ENCODE peak calls at places on chromosomes 1 and 21, in eight cellular contexts. P is upper lobe of right lung, A is HepG2, B is tibial artery, E is lung, M is endodermal cell, T is psoas muscle, K is brain microvascular endothelial cell. Y is an unnamed sample. For H3K36me3, the result is how much of the 10 kb centered on the place peaks cover.

GRCh38 chr1:168341576-168341975 is 60.9 kb downstream of the TBX19 start:
- DNase-seq in T (no peak), E (no peak), B (no peak), P (no peak), M (no peak), A (no peak), K (no peak), Y (peak)

GRCh38 chr1:231690072-231690471 is 63.5 kb downstream of the DISC1 start:
- DNase-seq in E (no peak), K (no peak), B (no peak), P (no peak), A (peak), T (no peak), M (no peak), Y (no peak)

GRCh38 chr1:160322831-160323230 is 20.2 kb downstream of the COPA start:
- DNase-seq in P (no peak), B (no peak), K (no peak), M (no peak), A (no peak), E (no peak), T (no peak), Y (no peak)

GRCh38 chr1:164895026-164895907 is 336.3 kb downstream of the PBX1 start:
- DNase-seq in P (no peak), B (no peak), E (no peak), M (no peak), A (no peak), K (no peak), T (no peak), Y (no peak)

GRCh38 chr1:214404154-214404553 is 123.2 kb downstream of the SMYD2 start:
- DNase-seq in B (no peak), E (no peak), P (no peak), K (no peak), T (no peak), A (no peak), M (no peak), Y (peak)

GRCh38 chr1:31797216-31797615 is 18.6 kb downstream of the SPOCD1 start:
- DNase-seq in E (no peak), T (no peak), P (no peak), B (peak), A (no peak), M (no peak), K (no peak), Y (peak)

GRCh38 chr1:222641269-222641948 is 23.5 kb downstream of the MIA3 start:
- DNase-seq in K (no peak), P (no peak), M (no peak), A (no peak), E (no peak), B (no peak), T (no peak), Y (no peak)

GRCh38 chr1:51442616-51443015 is 76.5 kb downstream of the EPS15 start:
- DNase-seq in T (no peak), E (no peak), A (no peak), K (no peak), P (no peak), M (no peak), B (no peak), Y (no peak)

GRCh38 chr1:91830242-91831131 is 55.5 kb downstream of the TGFBR3 start:
- DNase-seq in T (peak), E (peak), P (peak), M (no peak), A (peak), B (peak), K (peak), Y (peak)

GRCh38 chr1:236417325-236417724 is 23.2 kb downstream of the EDARADD start:
- DNase-seq in T (no peak), A (no peak), E (no peak), B (no peak), P (no peak), M (peak), K (no peak), Y (no peak)

GRCh38 chr1:174262747-174263241 is 103.5 kb downstream of the RABGAP1L start:
- DNase-seq in M (peak), A (peak), E (no peak), P (no peak), K (peak), T (no peak), B (no peak), Y (no peak)

GRCh38 chr1:43861337-43861736 is 72.3 kb upstream of the ARTN start:
- DNase-seq in T (no peak), M (no peak), P (no peak), E (no peak), K (no peak), B (no peak), A (no peak), Y (no peak)

GRCh38 chr1:31335007-31335406 is 37.9 kb downstream of the FABP3 start:
- DNase-seq in B (no peak), A (peak), T (no peak), K (peak), M (peak), E (no peak), P (no peak), Y (peak)

GRCh38 chr21:46124926-46125845 is 27.3 kb downstream of the COL6A2 start:
- DNase-seq in M (peak), E (no peak), K (no peak), B (peak), A (no peak), P (peak), T (peak), Y (peak)

GRCh38 chr1:1989102-1989542 is 14.5 kb downstream of the CFAP74 start:
- DNase-seq in B (no peak), K (peak), M (peak), T (peak), A (no peak), P (no peak), E (no peak), Y (peak)

GRCh38 chr1:84946631-84947030 is 50.3 kb downstream of the MCOLN2 start:
- DNase-seq in B (no peak), P (no peak), A (no peak), M (no peak), K (no peak), E (no peak), T (no peak), Y (no peak)

GRCh38 chr1:29962356-29962755 is 726.0 kb downstream of the PTPRU start:
- DNase-seq in E (no peak), A (no peak), P (no peak), B (peak), M (peak), K (no peak), T (no peak), Y (no peak)

GRCh38 chr1:181087400-181087901 is 1.0 kb upstream of the IER5 start:
- DNase-seq in K (no peak), B (no peak), E (no peak), P (no peak), M (no peak), A (no peak), T (no peak), Y (no peak)

GRCh38 chr21:46168659-46169386 is 13.4 kb upstream of the FTCD start:
- DNase-seq in E (no peak), P (no peak), A (no peak), B (no peak), T (no peak), K (no peak), M (no peak), Y (peak)

GRCh38 chr21:46028547-46029200 is 47.1 kb downstream of the COL6A1 start:
- DNase-seq in M (no peak), K (no peak), B (no peak), P (no peak), T (peak), A (no peak), E (no peak), Y (peak)

GRCh38 chr1:32892368-32893197 is 6.3 kb downstream of the HPCA start:
- DNase-seq in P (peak), K (no peak), E (no peak), M (peak), A (no peak), B (peak), T (no peak), Y (peak)

GRCh38 chr1:164692420-164692819 is 133.4 kb downstream of the PBX1 start:
- DNase-seq in E (no peak), A (no peak), T (no peak), P (no peak), B (no peak), M (no peak), K (no peak), Y (no peak)

GRCh38 chr21:44259082-44259705 is 2.5 kb downstream of the DNMT3L start:
- DNase-seq in P (no peak), K (no peak), B (no peak), M (peak), E (no peak), A (no peak), T (no peak), Y (peak)

GRCh38 chr1:94122201-94122970 is 1.4 kb upstream of the ABCA4 start:
- DNase-seq in B (no peak), E (no peak), M (peak), P (no peak), K (peak), A (no peak), T (no peak), Y (peak)

GRCh38 chr21:18666725-18667124 is 263.1 kb upstream of the TMPRSS15 start:
- DNase-seq in P (no peak), A (no peak), E (no peak), K (no peak), T (no peak), B (no peak), M (no peak), Y (no peak)

GRCh38 chr1:216750031-216750627 is 26.9 kb upstream of the ESRRG start:
- DNase-seq in E (no peak), T (no peak), P (no peak), B (no peak), A (peak), M (peak), K (peak), Y (no peak)

GRCh38 chr1:7470904-7471638 is 300.0 kb upstream of the VAMP3 start:
- DNase-seq in P (peak), T (peak), A (no peak), B (peak), K (peak), E (peak), M (no peak), Y (peak)

GRCh38 chr1:221887091-221887746 is 145.3 kb upstream of the DUSP10 start:
- DNase-seq in A (peak), M (peak), T (peak), P (peak), K (peak), B (peak), E (peak), Y (peak)

GRCh38 chr1:56453016-56453721 is 126.2 kb downstream of the PLPP3 start:
- DNase-seq in A (peak), P (peak), M (peak), T (no peak), K (no peak), E (no peak), B (no peak), Y (peak)

GRCh38 chr1:183515002-183515689 is 42.8 kb downstream of the SMG7 start:
- DNase-seq in P (no peak), A (no peak), M (no peak), T (no peak), B (no peak), K (peak), E (no peak), Y (peak)

GRCh38 chr1:16354619-16355018 is 2.3 kb upstream of the FBXO42 start:
- DNase-seq in A (no peak), P (peak), B (peak), T (no peak), M (no peak), E (no peak), K (no peak), Y (no peak)

GRCh38 chr1:16352842-16353535 is 709 bp upstream of the FBXO42 start:
- DNase-seq in T (no peak), B (peak), K (no peak), E (no peak), P (peak), A (no peak), M (no peak), Y (no peak)

GRCh38 chr1:16349847-16350406 is 2.4 kb downstream of the FBXO42 start:
- DNase-seq in T (no peak), E (no peak), P (no peak), K (no peak), M (no peak), B (no peak), A (no peak), Y (no peak)

GRCh38 chr1:16351449-16351993 is 759 bp downstream of the FBXO42 start:
- DNase-seq in T (no peak), M (no peak), P (no peak), B (peak), A (no peak), E (no peak), K (no peak), Y (peak)

GRCh38 chr1:16351994-16352841 is at the start of gene FBXO42:
- DNase-seq in M (peak), E (peak), P (peak), B (peak), T (peak), K (peak), A (peak), Y (peak)
- TF ChIP-seq CTCF in M (peak), E (peak), P (peak), B (peak), T (peak), K (peak), A (peak), Y (peak)

DNA sequence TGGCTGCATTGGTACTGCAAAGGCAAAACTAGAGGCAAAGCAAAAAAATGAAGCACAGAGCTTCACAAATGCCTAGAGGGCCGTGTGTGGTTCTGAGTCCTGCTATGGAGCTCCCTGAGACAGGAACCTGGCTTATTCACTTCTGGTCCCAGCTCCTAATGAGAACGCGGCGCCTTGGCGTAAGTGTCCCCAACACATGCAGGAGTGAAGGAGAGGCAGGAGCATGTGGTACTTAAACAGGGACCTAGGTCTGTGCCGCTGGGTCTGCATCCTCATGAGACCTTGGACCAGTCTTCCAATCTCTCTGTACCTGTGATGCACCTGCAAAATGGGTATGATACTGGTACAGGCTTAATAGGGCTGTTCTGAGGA is 14.4 kb upstream of the SLC2A7 start:
- DNase-seq in P (no peak), K (no peak), T (no peak), A (no peak), E (no peak), B (no peak), M (no peak), Y (peak)
- H3K36me3 ChIP-seq in P (under half), K (under half), T (under half), A (under half), E (under half), B (under half), M (under half), Y (under half)

DNA sequence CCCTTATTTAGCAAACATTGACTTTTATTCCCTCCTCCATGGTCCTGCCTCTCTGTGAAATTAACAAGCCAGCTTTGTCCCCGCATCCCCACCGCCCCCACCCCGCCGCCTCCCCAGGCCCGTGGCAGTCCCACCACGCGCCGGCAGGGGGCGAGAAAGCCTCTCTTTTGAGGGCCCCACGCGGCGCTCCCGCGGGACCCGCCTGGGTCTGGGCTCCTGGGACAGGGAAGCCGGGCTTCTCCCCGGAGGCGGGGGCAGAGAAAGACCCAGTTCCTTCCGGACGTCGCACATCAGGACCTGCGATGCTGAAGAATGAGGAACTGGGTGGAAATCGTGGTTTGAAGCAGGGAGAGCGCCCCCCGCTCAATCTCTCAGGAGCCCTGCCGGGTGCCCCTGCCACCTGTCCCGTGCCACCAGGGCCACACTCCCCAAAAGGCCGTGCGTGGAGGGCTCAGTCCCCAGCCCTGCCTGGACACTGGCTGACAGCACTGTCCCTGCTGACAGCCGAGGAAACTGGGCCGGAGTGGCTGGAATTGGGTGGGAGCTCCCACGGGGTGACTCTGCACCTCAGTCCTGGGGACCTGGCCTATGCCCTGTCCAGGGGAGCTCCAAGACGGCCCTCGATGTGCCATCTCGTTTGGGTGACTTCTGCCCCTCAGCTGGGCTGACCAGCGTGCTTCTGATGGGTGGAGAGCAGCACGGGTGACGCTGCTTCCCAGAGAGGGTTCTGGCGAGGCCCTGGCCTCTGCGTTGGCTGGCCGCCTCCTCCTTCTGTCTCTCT is 8.6 kb upstream of the ACTRT2 start:
- DNase-seq in A (peak), P (peak), E (peak), K (no peak), M (peak), T (peak), B (peak), Y (peak)
- TF ChIP-seq CTCF in A (peak), P (peak), E (peak), K (peak), M (peak), T (peak), B (peak), Y (peak)

DNA sequence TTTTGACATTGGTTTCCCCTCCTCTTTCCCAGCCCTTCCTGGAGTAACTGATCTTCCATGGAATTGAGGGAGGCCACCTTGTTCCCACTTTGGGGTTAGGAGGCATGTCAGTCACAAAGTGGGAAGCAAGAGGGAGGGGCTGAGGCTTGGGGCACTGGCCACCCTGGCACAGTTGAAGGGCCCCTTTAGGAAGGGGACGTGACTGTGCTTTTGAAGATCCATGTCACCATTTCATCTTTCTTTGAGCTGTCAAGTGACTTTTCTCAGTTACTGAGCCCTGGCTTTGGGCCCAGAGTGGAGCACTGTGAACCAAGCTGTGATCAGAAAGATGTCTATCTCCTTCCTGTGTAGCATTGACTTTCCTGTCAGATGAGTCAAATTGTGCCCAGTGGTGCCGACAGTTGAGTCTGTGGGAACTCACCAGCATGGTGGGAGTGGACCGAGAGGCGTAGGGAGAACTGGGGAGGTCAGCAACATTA is 38.5 kb upstream of the TDRD10 start:
- DNase-seq in M (no peak), P (no peak), A (no peak), K (peak), E (no peak), T (no peak), B (peak), Y (peak)
- H3K36me3 ChIP-seq in M (under half), P (under half), A (under half), K (under half), E (under half), T (half or more), B (under half), Y (under half)

DNA sequence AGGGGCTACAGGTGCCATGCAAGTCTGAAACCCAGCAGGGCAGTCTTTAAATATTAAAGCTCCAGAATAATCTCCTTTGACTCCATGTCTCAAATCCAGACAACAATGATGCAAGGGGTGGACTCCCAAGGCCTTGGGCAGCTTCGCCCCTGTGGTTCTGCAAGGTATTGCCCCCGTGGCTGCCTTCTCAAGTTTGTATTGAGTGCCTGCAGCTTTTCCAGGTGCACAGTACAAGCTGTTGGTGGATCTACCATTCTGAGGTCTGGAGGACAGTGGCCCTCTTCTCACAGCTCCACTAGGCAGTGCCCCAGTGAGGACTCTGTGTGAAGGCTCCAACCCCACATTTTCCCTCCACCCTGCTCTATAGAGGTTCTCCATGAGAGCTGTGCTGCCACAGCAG is 3.7 kb upstream of the MROH9 start:
- DNase-seq in P (no peak), B (no peak), K (no peak), E (no peak), T (no peak), A (no peak), M (no peak), Y (no peak)
- TF ChIP-seq CTCF in P (no peak), B (no peak), K (peak), E (no peak), T (no peak), A (no peak), M (peak), Y (no peak)

DNA sequence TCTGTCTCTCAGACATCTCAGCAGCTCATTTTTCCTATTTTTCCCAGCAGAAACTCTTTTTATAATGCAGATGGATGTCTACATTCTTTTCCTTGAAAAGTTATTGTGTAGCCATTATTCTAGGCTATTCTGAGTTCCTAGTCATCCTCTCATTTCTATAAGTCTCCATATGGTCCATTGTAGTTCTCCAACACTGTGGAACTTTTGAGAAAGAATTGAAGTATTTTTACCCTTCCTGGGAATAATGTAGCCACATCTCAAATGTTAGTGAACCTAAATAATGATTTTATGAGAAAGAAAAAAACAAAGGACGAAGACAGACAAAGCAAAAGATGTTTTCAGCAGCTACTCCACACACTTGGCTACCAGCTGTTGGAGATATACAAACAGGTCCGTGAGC is 26.4 kb upstream of the GPR25 start:
- DNase-seq in E (no peak), M (no peak), A (no peak), B (no peak), T (no peak), K (no peak), P (no peak), Y (no peak)
- H3K36me3 ChIP-seq in E (under half), M (half or more), A (under half), B (under half), T (half or more), K (under half), P (half or more), Y (half or more)

GRCh38 chr1:234721476-234722266 is 111.7 kb upstream of the IRF2BP2 start:
- DNase-seq in E (peak), M (no peak), T (no peak), A (peak), K (peak), B (peak), P (no peak), Y (no peak)

GRCh38 chr1:234724517-234725176 is 114.7 kb upstream of the IRF2BP2 start:
- DNase-seq in P (peak), K (no peak), M (peak), E (peak), B (peak), T (peak), A (no peak), Y (peak)

GRCh38 chr1:234722267-234722704 is 112.3 kb upstream of the IRF2BP2 start:
- DNase-seq in B (peak), E (no peak), A (no peak), P (no peak), M (no peak), T (no peak), K (no peak), Y (no peak)

GRCh38 chr1:234720709-234721436 is 110.9 kb upstream of the IRF2BP2 start:
- DNase-seq in M (no peak), P (no peak), B (no peak), T (no peak), A (no peak), K (no peak), E (no peak), Y (no peak)

GRCh38 chr1:234722904-234723588 is 113.1 kb upstream of the IRF2BP2 start:
- DNase-seq in M (peak), K (peak), T (peak), A (peak), P (peak), E (peak), B (peak), Y (peak)
- TF ChIP-seq CTCF in M (no peak), K (no peak), T (no peak), A (no peak), P (no peak), E (no peak), B (no peak), Y (no peak)

GRCh38 chr1:201140235-201140940 is 13.4 kb upstream of the ASCL5 start:
- DNase-seq in A (peak), K (no peak), M (no peak), T (no peak), B (peak), E (no peak), P (peak), Y (no peak)
- H3K36me3 ChIP-seq in A (half or more), K (under half), M (half or more), T (half or more), B (half or more), E (half or more), P (half or more), Y (under half)

Y was measured in osteoblast.